ENCODE peak calls at places on chromosomes 2 and 18, in eight cellular contexts. One of them, this sample, is unnamed.

GRCh38 chr2:167832840-167833239 is 414.6 kb downstream of the STK39 start:
- DNase-seq in AG09309: no peak
- DNase-seq in SK-N-SH: no peak
- DNase-seq in CD4-positive, CD25-positive, alpha-beta regulatory T cell: no peak
- DNase-seq in adrenal gland: no peak
- DNase-seq in bronchial epithelial cell: no peak
- DNase-seq in ovary: no peak
- DNase-seq in mucosa of descending colon: no peak
- DNase-seq in this sample: no peak

GRCh38 chr2:102206666-102207341 is 20.0 kb downstream of the IL1RL2 start:
- DNase-seq in AG09309: no peak
- DNase-seq in CD4-positive, CD25-positive, alpha-beta regulatory T cell: no peak
- DNase-seq in mucosa of descending colon: no peak
- DNase-seq in ovary: no peak
- DNase-seq in SK-N-SH: no peak
- DNase-seq in adrenal gland: no peak
- DNase-seq in bronchial epithelial cell: no peak
- DNase-seq in this sample: no peak

GRCh38 chr2:169909376-169909775 is 82.1 kb downstream of the UBR3 start:
- DNase-seq in mucosa of descending colon: no peak
- DNase-seq in ovary: no peak
- DNase-seq in bronchial epithelial cell: no peak
- DNase-seq in SK-N-SH: no peak
- DNase-seq in adrenal gland: no peak
- DNase-seq in CD4-positive, CD25-positive, alpha-beta regulatory T cell: no peak
- DNase-seq in AG09309: no peak
- DNase-seq in this sample: no peak

GRCh38 chr2:53750369-53750768 is 17.2 kb upstream of the CHAC2 start:
- DNase-seq in mucosa of descending colon: no peak
- DNase-seq in SK-N-SH: no peak
- DNase-seq in bronchial epithelial cell: no peak
- DNase-seq in CD4-positive, CD25-positive, alpha-beta regulatory T cell: no peak
- DNase-seq in ovary: no peak
- DNase-seq in AG09309: no peak
- DNase-seq in adrenal gland: no peak
- DNase-seq in this sample: no peak

GRCh38 chr18:22988208-22988607 is 55.1 kb downstream of the RBBP8 start:
- DNase-seq in bronchial epithelial cell: no peak
- DNase-seq in mucosa of descending colon: no peak
- DNase-seq in SK-N-SH: no peak
- DNase-seq in CD4-positive, CD25-positive, alpha-beta regulatory T cell: no peak
- DNase-seq in AG09309: no peak
- DNase-seq in adrenal gland: no peak
- DNase-seq in ovary: no peak
- DNase-seq in this sample: no peak

GRCh38 chr2:171855401-171855800 is 38.6 kb downstream of the SLC25A12 start:
- DNase-seq in CD4-positive, CD25-positive, alpha-beta regulatory T cell: no peak
- DNase-seq in SK-N-SH: no peak
- DNase-seq in mucosa of descending colon: no peak
- DNase-seq in adrenal gland: no peak
- DNase-seq in ovary: no peak
- DNase-seq in bronchial epithelial cell: peak; percentile 31
- DNase-seq in AG09309: no peak
- DNase-seq in this sample: no peak

GRCh38 chr2:48566582-48566981 is 36.6 kb downstream of the STON1 start:
- DNase-seq in mucosa of descending colon: no peak
- DNase-seq in AG09309: no peak
- DNase-seq in SK-N-SH: no peak
- DNase-seq in ovary: no peak
- DNase-seq in adrenal gland: no peak
- DNase-seq in CD4-positive, CD25-positive, alpha-beta regulatory T cell: no peak
- DNase-seq in bronchial epithelial cell: no peak
- DNase-seq in this sample: peak; percentile 9

GRCh38 chr2:28137221-28137620 is 246.7 kb downstream of the BABAM2 start:
- DNase-seq in mucosa of descending colon: no peak
- DNase-seq in AG09309: peak; percentile 88
- DNase-seq in SK-N-SH: no peak
- DNase-seq in ovary: peak; percentile 63
- DNase-seq in bronchial epithelial cell: peak; percentile 40
- DNase-seq in CD4-positive, CD25-positive, alpha-beta regulatory T cell: no peak
- DNase-seq in adrenal gland: peak; percentile 50
- DNase-seq in this sample: peak; percentile 82

GRCh38 chr2:38147333-38148121 is 71.6 kb upstream of the CYP1B1 start:
- DNase-seq in AG09309: no peak
- DNase-seq in mucosa of descending colon: no peak
- DNase-seq in ovary: no peak
- DNase-seq in SK-N-SH: no peak
- DNase-seq in CD4-positive, CD25-positive, alpha-beta regulatory T cell: no peak
- DNase-seq in adrenal gland: no peak
- DNase-seq in bronchial epithelial cell: no peak
- DNase-seq in this sample: peak; percentile 55

GRCh38 chr18:49845629-49846252 is 32.4 kb upstream of the ACAA2 start:
- DNase-seq in adrenal gland: no peak
- DNase-seq in bronchial epithelial cell: no peak
- DNase-seq in mucosa of descending colon: no peak
- DNase-seq in ovary: no peak
- DNase-seq in CD4-positive, CD25-positive, alpha-beta regulatory T cell: no peak
- DNase-seq in AG09309: no peak
- DNase-seq in SK-N-SH: peak; percentile 46
- DNase-seq in this sample: no peak

GRCh38 chr18:49848115-49848514 is 34.8 kb upstream of the ACAA2 start:
- DNase-seq in SK-N-SH: no peak
- DNase-seq in adrenal gland: no peak
- DNase-seq in bronchial epithelial cell: no peak
- DNase-seq in AG09309: no peak
- DNase-seq in ovary: no peak
- DNase-seq in CD4-positive, CD25-positive, alpha-beta regulatory T cell: no peak
- DNase-seq in mucosa of descending colon: no peak
- DNase-seq in this sample: no peak

GRCh38 chr18:49847524-49847923 is 34.2 kb upstream of the ACAA2 start:
- DNase-seq in ovary: no peak
- DNase-seq in adrenal gland: no peak
- DNase-seq in bronchial epithelial cell: no peak
- DNase-seq in AG09309: no peak
- DNase-seq in CD4-positive, CD25-positive, alpha-beta regulatory T cell: no peak
- DNase-seq in mucosa of descending colon: no peak
- DNase-seq in SK-N-SH: no peak
- DNase-seq in this sample: no peak

GRCh38 chr18:49846263-49846662 is 32.9 kb upstream of the ACAA2 start:
- DNase-seq in SK-N-SH: peak; percentile 36
- DNase-seq in CD4-positive, CD25-positive, alpha-beta regulatory T cell: no peak
- DNase-seq in bronchial epithelial cell: no peak
- DNase-seq in AG09309: peak; percentile 20
- DNase-seq in adrenal gland: no peak
- DNase-seq in mucosa of descending colon: no peak
- DNase-seq in ovary: no peak
- DNase-seq in this sample: peak; percentile 12

GRCh38 chr18:49846718-49847470 is 33.6 kb upstream of the ACAA2 start:
- DNase-seq in mucosa of descending colon: no peak
- DNase-seq in CD4-positive, CD25-positive, alpha-beta regulatory T cell: no peak
- DNase-seq in bronchial epithelial cell: no peak
- DNase-seq in adrenal gland: no peak
- DNase-seq in AG09309: no peak
- DNase-seq in SK-N-SH: no peak
- DNase-seq in ovary: no peak
- DNase-seq in this sample: no peak
- H3K4me3 ChIP-seq in mucosa of descending colon: no peak overlapping the region
- H3K4me3 ChIP-seq in CD4-positive, CD25-positive, alpha-beta regulatory T cell: no peak overlapping the region
- H3K4me3 ChIP-seq in bronchial epithelial cell: no peak overlapping the region
- H3K4me3 ChIP-seq in adrenal gland: no peak overlapping the region
- H3K4me3 ChIP-seq in AG09309: no peak overlapping the region
- H3K4me3 ChIP-seq in SK-N-SH: no peak overlapping the region
- H3K4me3 ChIP-seq in ovary: no peak overlapping the region
- H3K4me3 ChIP-seq in this sample: no peak overlapping the region

GRCh38 chr2:64325477-64325851 is 128.5 kb upstream of the LGALSL start:
- DNase-seq in adrenal gland: no peak
- DNase-seq in ovary: no peak
- DNase-seq in AG09309: no peak
- DNase-seq in mucosa of descending colon: no peak
- DNase-seq in CD4-positive, CD25-positive, alpha-beta regulatory T cell: no peak
- DNase-seq in bronchial epithelial cell: peak; percentile 62
- DNase-seq in SK-N-SH: no peak
- DNase-seq in this sample: no peak
- H3K4me3 ChIP-seq in adrenal gland: no peak overlapping the region
- H3K4me3 ChIP-seq in ovary: no peak overlapping the region
- H3K4me3 ChIP-seq in AG09309: no peak overlapping the region
- H3K4me3 ChIP-seq in mucosa of descending colon: no peak overlapping the region
- H3K4me3 ChIP-seq in CD4-positive, CD25-positive, alpha-beta regulatory T cell: peak overlapping the region; percentile 52
- H3K4me3 ChIP-seq in bronchial epithelial cell: no peak overlapping the region
- H3K4me3 ChIP-seq in SK-N-SH: no peak overlapping the region
- H3K4me3 ChIP-seq in this sample: no peak overlapping the region

GRCh38 chr18:68454511-68455228 is 260.2 kb downstream of the TMX3 start:
- DNase-seq in mucosa of descending colon: no peak
- DNase-seq in adrenal gland: no peak
- DNase-seq in ovary: no peak
- DNase-seq in CD4-positive, CD25-positive, alpha-beta regulatory T cell: no peak
- DNase-seq in AG09309: no peak
- DNase-seq in bronchial epithelial cell: peak; percentile 76
- DNase-seq in SK-N-SH: no peak
- DNase-seq in this sample: no peak
- H3K4me3 ChIP-seq in mucosa of descending colon: no peak overlapping the region
- H3K4me3 ChIP-seq in adrenal gland: no peak overlapping the region
- H3K4me3 ChIP-seq in ovary: no peak overlapping the region
- H3K4me3 ChIP-seq in CD4-positive, CD25-positive, alpha-beta regulatory T cell: no peak overlapping the region
- H3K4me3 ChIP-seq in AG09309: no peak overlapping the region
- H3K4me3 ChIP-seq in bronchial epithelial cell: no peak overlapping the region
- H3K4me3 ChIP-seq in SK-N-SH: no peak overlapping the region
- H3K4me3 ChIP-seq in this sample: no peak overlapping the region

GRCh38 chr2:128036748-128037607 is 9.1 kb upstream of the SAP130 start:
- DNase-seq in ovary: no peak
- DNase-seq in bronchial epithelial cell: no peak
- DNase-seq in mucosa of descending colon: no peak
- DNase-seq in adrenal gland: no peak
- DNase-seq in AG09309: no peak
- DNase-seq in CD4-positive, CD25-positive, alpha-beta regulatory T cell: no peak
- DNase-seq in SK-N-SH: no peak
- DNase-seq in this sample: no peak
- H3K4me3 ChIP-seq in ovary: no peak overlapping the region
- H3K4me3 ChIP-seq in bronchial epithelial cell: no peak overlapping the region
- H3K4me3 ChIP-seq in mucosa of descending colon: no peak overlapping the region
- H3K4me3 ChIP-seq in adrenal gland: no peak overlapping the region
- H3K4me3 ChIP-seq in AG09309: no peak overlapping the region
- H3K4me3 ChIP-seq in CD4-positive, CD25-positive, alpha-beta regulatory T cell: no peak overlapping the region
- H3K4me3 ChIP-seq in SK-N-SH: no peak overlapping the region
- H3K4me3 ChIP-seq in this sample: no peak overlapping the region

GRCh38 chr2:241363316-241363879 is 7.3 kb downstream of the FARP2 start:
- DNase-seq in CD4-positive, CD25-positive, alpha-beta regulatory T cell: no peak
- DNase-seq in AG09309: no peak
- DNase-seq in ovary: no peak
- DNase-seq in bronchial epithelial cell: no peak
- DNase-seq in mucosa of descending colon: no peak
- DNase-seq in adrenal gland: no peak
- DNase-seq in SK-N-SH: no peak
- DNase-seq in this sample: no peak
- H3K4me3 ChIP-seq in CD4-positive, CD25-positive, alpha-beta regulatory T cell: no peak overlapping the region
- H3K4me3 ChIP-seq in AG09309: no peak overlapping the region
- H3K4me3 ChIP-seq in ovary: no peak overlapping the region
- H3K4me3 ChIP-seq in bronchial epithelial cell: no peak overlapping the region
- H3K4me3 ChIP-seq in mucosa of descending colon: no peak overlapping the region
- H3K4me3 ChIP-seq in adrenal gland: no peak overlapping the region
- H3K4me3 ChIP-seq in SK-N-SH: no peak overlapping the region
- H3K4me3 ChIP-seq in this sample: no peak overlapping the region

This sample was measured in astrocyte of the cerebellum.